ENCODE peak calls at places on chromosomes 1 and 21, in five cellular contexts. R is mucosa of gallbladder, A is fibroblast of the aortic adventitia, D is H54, Z is uterus. C is an unnamed sample.

GRCh38 chr1:115958866-115959265 is 17.4 kb upstream of the SLC22A15 start:
- DNase-seq in D (no peak), R (no peak), A (no peak), Z (no peak), C (no peak)

GRCh38 chr1:38041941-38042834 is 4.4 kb downstream of the POU3F1 start:
- DNase-seq in A (no peak), R (no peak), D (no peak), Z (no peak), C (no peak)

GRCh38 chr1:61441723-61442262 is 283.1 kb downstream of the TM2D1 start:
- DNase-seq in R (no peak), D (no peak), Z (peak; percentile 57), A (peak; percentile 76), C (peak; percentile 21)

GRCh38 chr1:227885135-227885647 is 62.5 kb downstream of the WNT9A start:
- DNase-seq in Z (no peak), A (no peak), D (no peak), R (no peak), C (no peak)

GRCh38 chr1:3359346-3360157 is 94.9 kb upstream of the ARHGEF16 start:
- DNase-seq in Z (no peak), A (no peak), D (no peak), R (peak; percentile 51), C (no peak)

GRCh38 chr1:23611601-23612327 is 52.5 kb upstream of the ID3 start:
- DNase-seq in Z (no peak), R (no peak), D (no peak), A (no peak), C (no peak)

GRCh38 chr1:22520871-22521270 is 42.4 kb upstream of the EPHA8 start:
- DNase-seq in D (no peak), A (no peak), R (no peak), Z (no peak), C (no peak)

GRCh38 chr1:78176448-78176847 is 130.7 kb downstream of the GIPC2 start:
- DNase-seq in A (peak; percentile 88), D (no peak), R (no peak), Z (no peak), C (no peak)

GRCh38 chr1:25568834-25569598 is 25.6 kb downstream of the LDLRAP1 start:
- DNase-seq in D (peak; percentile 89), A (peak; percentile 63), Z (peak; percentile 65), R (no peak), C (peak; percentile 89)

GRCh38 chr1:106439475-106439874 is 617.0 kb upstream of the PRMT6 start:
- DNase-seq in R (no peak), Z (no peak), D (peak; percentile 19), A (no peak), C (no peak)

GRCh38 chr1:198656500-198656932 is 17.7 kb downstream of the PTPRC start:
- DNase-seq in D (no peak), R (peak; percentile 34), Z (peak; percentile 15), A (no peak), C (no peak)

GRCh38 chr1:248599396-248599795 is 1.9 kb upstream of the OR2T10 start:
- DNase-seq in R (no peak), A (no peak), Z (no peak), D (no peak), C (no peak)

GRCh38 chr1:158054721-158055120 is 61.3 kb downstream of the KIRREL1 start:
- DNase-seq in Z (no peak), D (no peak), R (no peak), A (no peak), C (no peak)

GRCh38 chr21:20110368-20110767 is 887.8 kb upstream of the NCAM2 start:
- DNase-seq in A (no peak), R (no peak), Z (no peak), D (no peak), C (no peak)

GRCh38 chr1:204858381-204858821 is 12.3 kb upstream of the NFASC start:
- DNase-seq in A (no peak), R (no peak), Z (no peak), D (no peak), C (no peak)

GRCh38 chr1:203076031-203076511 is 9.7 kb downstream of the MYOG start:
- DNase-seq in D (no peak), R (no peak), Z (no peak), A (no peak), C (peak; percentile 40)

GRCh38 chr21:15775981-15776380 is 46.2 kb downstream of the USP25 start:
- DNase-seq in Z (no peak), D (peak; percentile 23), R (no peak), A (peak; percentile 56), C (no peak)

GRCh38 chr1:154599658-154600057 is 8.3 kb downstream of the ADAR start:
- DNase-seq in A (peak; percentile 28), Z (no peak), D (no peak), R (no peak), C (peak; percentile 18)

GRCh38 chr1:10980094-10980577 is 32.3 kb upstream of the TARDBP start:
- DNase-seq in Z (peak; percentile 20), A (peak; percentile 83), R (peak; percentile 86), D (peak; percentile 65), C (peak; percentile 88)

GRCh38 chr1:67627906-67628305 is 57.1 kb upstream of the GADD45A start:
- DNase-seq in R (no peak), D (no peak), A (no peak), Z (no peak), C (no peak)

GRCh38 chr1:85585845-85586244 is 5.3 kb downstream of the CCN1 start:
- DNase-seq in Z (peak; percentile 36), A (peak; percentile 91), D (no peak), R (no peak), C (no peak)

GRCh38 chr1:109354940-109355339 is 42.8 kb downstream of the SORT1 start:
- DNase-seq in R (no peak), D (no peak), A (no peak), Z (no peak), C (no peak)